ENCODE peak calls at places on chromosomes 11 and 22, in seven cellular contexts. F, N, X, Q, L, R and O are unnamed samples.

GRCh38 chr11:818396-819128 is at the start of gene PNPLA2:
- DNase-seq in F (no peak), N (no peak), X (no peak), Q (peak; percentile 85), L (no peak), R (peak; percentile 74), O (no peak)

GRCh38 chr11:81644239-81644840 is 1089.3 kb downstream of the FAM181B start:
- DNase-seq in F (peak; percentile 6), N (peak; percentile 4), X (no peak), Q (no peak), L (peak; percentile 75), R (peak; percentile 60), O (no peak)

GRCh38 chr11:70128435-70128906 is 50.4 kb downstream of the ANO1 start:
- DNase-seq in F (no peak), N (peak; percentile 41), X (no peak), Q (peak; percentile 23), L (no peak), R (peak; percentile 14), O (no peak)

GRCh38 chr11:10114593-10115404 is 179.2 kb downstream of the SBF2 start:
- DNase-seq in F (no peak), N (no peak), X (no peak), Q (peak; percentile 14), L (no peak), R (no peak), O (no peak)

GRCh38 chr11:130477646-130478203 is 29.3 kb downstream of the ADAMTS15 start:
- DNase-seq in F (no peak), N (no peak), X (no peak), Q (peak; percentile 36), L (no peak), R (no peak), O (no peak)

GRCh38 chr11:76124905-76125566 is 81.3 kb downstream of the WNT11 start:
- DNase-seq in F (no peak), N (no peak), X (no peak), Q (no peak), L (no peak), R (no peak), O (no peak)

GRCh38 chr11:69435161-69435990 is 46.1 kb upstream of the LINC01488 start:
- DNase-seq in F (no peak), N (no peak), X (no peak), Q (no peak), L (no peak), R (no peak), O (no peak)

GRCh38 chr22:42800731-42801536 is 56.1 kb downstream of the ARFGAP3 start:
- DNase-seq in F (no peak), N (no peak), X (no peak), Q (no peak), L (no peak), R (peak; percentile 98), O (no peak)

GRCh38 chr22:45968751-45969413 is 8.1 kb downstream of the WNT7B start:
- DNase-seq in F (no peak), N (peak; percentile 50), X (no peak), Q (peak; percentile 48), L (no peak), R (no peak), O (no peak)

GRCh38 chr11:112227002-112227401 is 774 bp downstream of the PTS start:
- DNase-seq in F (no peak), N (no peak), X (no peak), Q (peak; percentile 71), L (peak; percentile 2), R (no peak), O (no peak)

GRCh38 chr11:34345991-34346480 is 11.8 kb downstream of the ABTB2 start:
- DNase-seq in F (no peak), N (no peak), X (no peak), Q (peak; percentile 37), L (peak; percentile 43), R (no peak), O (no peak)

GRCh38 chr11:76638267-76639197 is 32.0 kb downstream of the LRRC32 start:
- DNase-seq in F (no peak), N (no peak), X (no peak), Q (no peak), L (no peak), R (no peak), O (no peak)

GRCh38 chr11:128116447-128117240 is 470.7 kb downstream of the ETS1 start:
- DNase-seq in F (no peak), N (no peak), X (no peak), Q (peak; percentile 3), L (peak; percentile 0), R (no peak), O (no peak)

GRCh38 chr22:23498811-23499798 is 81.0 kb downstream of the IGLL1 start:
- DNase-seq in F (no peak), N (no peak), X (no peak), Q (no peak), L (no peak), R (no peak), O (no peak)

GRCh38 chr11:19437760-19438159 is 197.0 kb upstream of the E2F8 start:
- DNase-seq in F (no peak), N (no peak), X (no peak), Q (peak; percentile 80), L (no peak), R (no peak), O (no peak)

GRCh38 chr11:129861702-129862107 is 33.7 kb downstream of the NFRKB start:
- DNase-seq in F (no peak), N (peak; percentile 61), X (no peak), Q (peak; percentile 93), L (peak; percentile 78), R (peak; percentile 93), O (no peak)

GRCh38 chr11:72037554-72038311 is 39.0 kb downstream of the IL18BP start:
- DNase-seq in F (no peak), N (no peak), X (no peak), Q (peak; percentile 42), L (no peak), R (no peak), O (no peak)

GRCh38 chr11:64490562-64491216 is 100.3 kb upstream of the SLC22A12 start:
- DNase-seq in F (no peak), N (no peak), X (no peak), Q (no peak), L (no peak), R (no peak), O (no peak)

GRCh38 chr22:49657974-49658550 is 169.6 kb downstream of the BRD1 start:
- DNase-seq in F (no peak), N (no peak), X (no peak), Q (no peak), L (no peak), R (no peak), O (no peak)

GRCh38 chr11:106305458-106305857 is 228.0 kb downstream of the AASDHPPT start:
- DNase-seq in F (no peak), N (no peak), X (no peak), Q (no peak), L (peak; percentile 33), R (no peak), O (no peak)

GRCh38 chr11:106309070-106309684 is 231.7 kb downstream of the AASDHPPT start:
- DNase-seq in F (no peak), N (no peak), X (no peak), Q (no peak), L (no peak), R (no peak), O (no peak)

GRCh38 chr11:106302416-106302815 is 225.0 kb downstream of the AASDHPPT start:
- DNase-seq in F (no peak), N (no peak), X (no peak), Q (no peak), L (no peak), R (no peak), O (no peak)

GRCh38 chr11:106304274-106304673 is 226.8 kb downstream of the AASDHPPT start:
- DNase-seq in F (no peak), N (no peak), X (no peak), Q (peak; percentile 80), L (no peak), R (no peak), O (no peak)

GRCh38 chr11:106306942-106307341 is 229.5 kb downstream of the AASDHPPT start:
- DNase-seq in F (no peak), N (no peak), X (no peak), Q (peak; percentile 59), L (no peak), R (no peak), O (no peak)
- TF ChIP-seq CTCF in F (peak; percentile 12), N (peak; percentile 25), X (no peak), Q (no peak), L (no peak), R (no peak), O (no peak)

GRCh38 chr22:41676134-41676533 is 12.5 kb downstream of the SNU13 start:
- DNase-seq in F (no peak), N (no peak), X (no peak), Q (no peak), L (no peak), R (no peak), O (no peak)

GRCh38 chr22:41674941-41675340 is 13.7 kb downstream of the SNU13 start:
- DNase-seq in F (no peak), N (no peak), X (no peak), Q (no peak), L (peak; percentile 59), R (no peak), O (no peak)

GRCh38 chr22:41668971-41669911 is 19.4 kb downstream of the SNU13 start:
- DNase-seq in F (no peak), N (no peak), X (no peak), Q (peak; percentile 84), L (no peak), R (no peak), O (no peak)

GRCh38 chr22:41672780-41673509 is 15.7 kb downstream of the SNU13 start:
- DNase-seq in F (no peak), N (no peak), X (no peak), Q (peak; percentile 46), L (no peak), R (no peak), O (no peak)
- TF ChIP-seq CTCF in F (peak; percentile 29), N (peak; percentile 51), X (no peak), Q (peak; percentile 48), L (peak; percentile 43), R (no peak), O (peak; percentile 35)

DNA sequence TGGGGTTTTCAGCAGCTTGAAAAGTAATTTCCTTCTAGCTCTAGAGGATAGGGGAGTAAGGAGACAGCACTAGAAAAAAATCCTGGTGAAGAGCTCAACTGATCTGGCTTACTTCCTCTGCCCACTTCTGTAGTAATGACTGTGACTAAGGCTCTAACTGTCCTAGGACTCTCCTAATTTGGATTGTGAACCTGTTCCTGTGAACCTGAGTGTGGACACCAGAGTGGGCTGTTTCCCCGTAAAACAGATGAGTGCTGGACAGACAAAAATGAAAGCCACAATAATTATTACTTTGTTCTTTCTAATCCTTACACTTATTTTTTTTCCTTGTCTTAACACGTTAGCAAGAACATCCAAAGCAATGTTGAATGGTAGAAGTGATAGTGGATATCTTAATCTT is 154.1 kb downstream of the AASDHPPT start:
- DNase-seq in F (no peak), N (no peak), X (no peak), Q (peak; percentile 68), L (no peak), R (no peak), O (no peak)
- TF ChIP-seq CTCF in F (peak; percentile 23), N (no peak), X (no peak), Q (peak; percentile 41), L (peak; percentile 40), R (no peak), O (peak; percentile 37)

DNA sequence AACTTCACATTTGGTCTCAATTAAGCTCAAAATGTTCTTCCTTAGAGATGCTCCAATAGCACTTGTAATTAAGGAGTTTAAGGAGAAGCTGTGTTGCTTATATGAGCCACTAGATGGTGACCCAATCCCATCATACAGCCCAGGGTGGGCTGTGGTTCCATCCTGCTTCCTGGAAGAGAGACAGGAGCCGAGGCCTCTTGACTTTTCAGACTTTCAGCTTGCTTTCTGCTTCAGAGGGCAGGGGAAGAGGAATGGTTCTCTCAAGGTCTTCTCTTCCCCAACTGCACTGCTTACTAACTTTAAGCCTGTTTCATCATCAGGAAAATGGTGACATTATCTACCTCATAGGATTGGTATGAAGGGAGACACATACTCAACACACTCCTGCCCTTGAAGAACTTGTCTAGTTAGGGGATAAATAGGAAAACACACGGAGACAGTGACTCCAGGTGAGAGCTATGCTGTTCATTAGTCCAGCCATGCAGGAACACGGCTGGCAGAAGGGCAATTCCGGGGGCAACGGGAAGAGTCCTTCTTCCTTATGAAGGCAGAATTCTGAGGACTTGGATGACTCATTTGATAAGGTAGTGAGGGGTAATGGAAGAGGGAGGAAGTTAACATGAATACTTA is 20.1 kb downstream of the TMEM218 start:
- DNase-seq in F (peak; percentile 45), N (no peak), X (no peak), Q (peak; percentile 83), L (peak; percentile 81), R (peak; percentile 47), O (no peak)
- TF ChIP-seq CTCF in F (peak; percentile 88), N (peak; percentile 80), X (peak; percentile 27), Q (peak; percentile 49), L (peak; percentile 75), R (peak; percentile 78), O (peak; percentile 95)